ENCODE peak calls at places on chromosome 12, in nine cellular contexts. T is K562, U is prostate gland, C is heart left ventricle, E is transverse colon, B is psoas muscle, W is ovary, X is heart right ventricle, Y is astrocyte. G is an unnamed sample. For H3K4me1, the result is how much of the 10 kb centered on the place peaks cover.

GRCh38 chr12:49702676-49703228 is 4.5 kb downstream of the FMNL3 start:
- DNase-seq in E (no peak), C (no peak), B (no peak), X (no peak), Y (peak), W (no peak), T (no peak), U (no peak), G (no peak)

GRCh38 chr12:121590476-121591143 is 9.8 kb upstream of the KDM2B start:
- DNase-seq in Y (peak), X (peak), T (no peak), W (no peak), C (no peak), U (no peak), E (no peak), B (no peak), G (no peak)

GRCh38 chr12:96198970-96199369 is 4.8 kb downstream of the ELK3 start:
- DNase-seq in C (no peak), U (no peak), W (no peak), X (no peak), Y (peak), T (no peak), B (no peak), E (no peak), G (no peak)

GRCh38 chr12:60522684-60523083 is 926.9 kb downstream of the SLC16A7 start:
- DNase-seq in T (no peak), W (no peak), Y (no peak), X (no peak), U (no peak), E (no peak), B (no peak), C (no peak), G (no peak)

GRCh38 chr12:1534708-1535107 is 59.7 kb downstream of the FBXL14 start:
- DNase-seq in W (no peak), T (no peak), X (no peak), Y (no peak), U (no peak), E (peak), C (no peak), B (no peak), G (no peak)

GRCh38 chr12:118337194-118337838 is 35.4 kb downstream of the TAOK3 start:
- DNase-seq in B (no peak), C (no peak), X (no peak), U (peak), Y (peak), W (no peak), T (no peak), E (no peak), G (no peak)

GRCh38 chr12:116559330-116560080 is at the start of gene MAP1LC3B2:
- DNase-seq in C (peak), X (peak), T (peak), U (peak), Y (peak), B (peak), W (peak), E (peak), G (no peak)

GRCh38 chr12:63917477-63917862 is 73.0 kb downstream of the SRGAP1 start:
- DNase-seq in U (no peak), C (no peak), X (no peak), T (no peak), B (no peak), E (no peak), Y (no peak), W (no peak), G (no peak)

GRCh38 chr12:79690606-79691298 is at the start of gene PAWR:
- DNase-seq in U (peak), X (peak), T (no peak), Y (peak), C (peak), B (peak), W (peak), E (peak), G (peak)

GRCh38 chr12:118635276-118635675 is 258.9 kb downstream of the SUDS3 start:
- DNase-seq in C (no peak), W (no peak), Y (no peak), T (no peak), B (no peak), U (no peak), E (no peak), X (no peak), G (no peak)

GRCh38 chr12:114669501-114670256 is 14.3 kb downstream of the TBX3 start:
- DNase-seq in T (no peak), U (no peak), W (peak), Y (no peak), C (no peak), E (no peak), B (no peak), X (no peak), G (no peak)

GRCh38 chr12:19398376-19399363 is 40.6 kb upstream of the AEBP2 start:
- DNase-seq in T (no peak), C (no peak), Y (no peak), B (no peak), E (no peak), X (no peak), U (no peak), W (no peak), G (no peak)

GRCh38 chr12:532908-533565 is 73.3 kb downstream of the B4GALNT3 start:
- DNase-seq in C (no peak), U (no peak), X (no peak), T (no peak), E (no peak), Y (peak), W (no peak), B (no peak), G (no peak)

GRCh38 chr12:33828326-33828725 is 194.0 kb upstream of the ALG10 start:
- DNase-seq in T (no peak), U (no peak), B (no peak), W (no peak), E (no peak), C (no peak), X (no peak), Y (no peak), G (no peak)

GRCh38 chr12:101647711-101648110 is 49.7 kb upstream of the CHPT1 start:
- DNase-seq in E (no peak), B (no peak), W (no peak), C (no peak), T (no peak), U (no peak), Y (no peak), X (no peak), G (no peak)

GRCh38 chr12:101637936-101638335 is 43.2 kb downstream of the MYBPC1 start:
- DNase-seq in T (no peak), W (no peak), E (no peak), Y (no peak), B (no peak), X (no peak), U (no peak), C (no peak), G (no peak)

GRCh38 chr12:101648195-101648594 is 49.2 kb upstream of the CHPT1 start:
- DNase-seq in W (no peak), B (no peak), E (no peak), C (no peak), U (no peak), X (no peak), T (no peak), Y (no peak), G (no peak)

GRCh38 chr12:101642115-101643067 is 47.6 kb downstream of the MYBPC1 start:
- DNase-seq in Y (no peak), C (no peak), E (peak), X (no peak), W (no peak), T (peak), B (peak), U (peak), G (no peak)
- H3K27ac ChIP-seq in Y (no peak), C (no peak), E (no peak), X (no peak), W (no peak), T (no peak), B (peak), U (no peak), G (no peak)

GRCh38 chr12:124776126-124776513 is 87.5 kb downstream of the SCARB1 start:
- DNase-seq in C (no peak), Y (no peak), T (no peak), X (no peak), U (no peak), W (no peak), E (no peak), B (no peak), G (no peak)

GRCh38 chr12:124774462-124775167 is 89.0 kb downstream of the SCARB1 start:
- DNase-seq in Y (peak), X (no peak), W (peak), B (no peak), E (peak), U (no peak), T (no peak), C (no peak), G (no peak)

GRCh38 chr12:124771462-124772361 is 92.0 kb downstream of the SCARB1 start:
- DNase-seq in U (peak), B (peak), X (peak), E (peak), C (peak), T (peak), Y (peak), W (peak), G (peak)

GRCh38 chr12:124772467-124773170 is 91.0 kb downstream of the SCARB1 start:
- DNase-seq in X (no peak), T (no peak), U (no peak), B (no peak), E (no peak), C (no peak), Y (no peak), W (no peak), G (no peak)

GRCh38 chr12:124774054-124774461 is 89.6 kb downstream of the SCARB1 start:
- DNase-seq in B (no peak), C (no peak), T (no peak), W (no peak), Y (no peak), U (no peak), E (no peak), X (no peak), G (no peak)
- H3K4me1 ChIP-seq in B (under half), C (under half), T (under half), W (under half), Y (under half), U (under half), E (under half), X (under half), G (under half)

GRCh38 chr12:9943244-9943643 is 11.1 kb upstream of the CLEC2A start:
- DNase-seq in B (no peak), U (no peak), Y (no peak), X (no peak), T (no peak), W (no peak), E (no peak), C (no peak), G (no peak)
- H3K27ac ChIP-seq in B (no peak), U (no peak), Y (no peak), X (no peak), T (no peak), W (no peak), E (no peak), C (no peak), G (no peak)

GRCh38 chr12:109533487-109533740 is 39.9 kb downstream of the MMAB start:
- DNase-seq in W (no peak), C (no peak), T (no peak), U (no peak), Y (no peak), X (no peak), B (peak), E (no peak), G (no peak)

GRCh38 chr12:109529618-109530300 is 43.5 kb downstream of the MMAB start:
- DNase-seq in E (no peak), Y (no peak), W (no peak), T (no peak), B (no peak), U (no peak), X (no peak), C (no peak), G (no peak)

GRCh38 chr12:109530301-109530685 is 43.0 kb downstream of the MMAB start:
- DNase-seq in U (no peak), T (no peak), Y (no peak), E (no peak), C (no peak), B (no peak), W (no peak), X (no peak), G (no peak)

GRCh38 chr12:109532721-109533486 is 40.4 kb downstream of the MMAB start:
- DNase-seq in X (no peak), C (no peak), T (no peak), Y (no peak), U (no peak), W (no peak), B (peak), E (no peak), G (no peak)

DNA sequence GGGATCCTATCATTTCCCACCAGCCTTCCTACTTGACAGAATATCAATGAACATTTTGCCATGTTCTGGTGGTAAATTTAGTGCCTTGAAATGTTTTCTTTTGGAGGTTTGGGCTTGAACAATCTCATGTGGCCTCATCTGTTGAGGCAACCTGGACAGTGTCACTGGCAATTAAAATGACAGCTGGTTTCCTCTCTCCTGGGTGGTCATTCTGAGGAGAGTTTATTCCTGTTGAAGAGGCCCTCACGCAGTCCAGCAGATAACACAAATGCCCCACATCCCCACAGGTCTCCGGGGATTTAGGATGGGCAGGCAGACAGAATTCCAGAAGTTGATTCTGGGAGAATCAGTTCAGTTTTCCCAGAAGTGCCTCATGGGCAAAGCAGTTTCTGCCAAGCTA is 41.9 kb downstream of the MMAB start:
- DNase-seq in Y (no peak), W (no peak), C (no peak), B (peak), T (no peak), U (no peak), E (no peak), X (no peak), G (no peak)
- H3K4me1 ChIP-seq in Y (under half), W (under half), C (under half), B (under half), T (under half), U (under half), E (under half), X (under half), G (under half)

DNA sequence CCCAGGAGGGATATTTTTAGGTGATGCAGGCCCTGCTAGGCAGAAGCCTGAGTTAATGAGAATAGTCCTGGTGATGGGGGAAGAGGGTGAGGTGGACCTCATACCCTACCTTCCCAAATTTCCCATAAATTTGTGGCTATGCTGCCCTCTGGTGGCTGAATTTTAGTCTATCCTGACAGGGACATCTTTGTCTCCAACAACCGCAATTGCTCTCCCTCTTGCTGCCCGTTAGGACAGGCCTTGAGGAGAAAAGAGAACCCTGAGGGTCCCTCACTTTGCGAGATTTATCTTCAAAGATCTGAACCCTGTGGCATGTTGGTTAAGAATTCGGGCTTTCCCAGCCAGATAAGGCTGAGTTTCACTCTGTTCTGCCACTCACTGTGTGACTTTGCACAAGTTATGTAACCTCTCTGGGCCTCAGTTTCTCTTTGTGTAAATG is 9.8 kb upstream of the ZNF385A start:
- DNase-seq in Y (peak), C (no peak), B (no peak), X (no peak), T (peak), E (peak), W (no peak), U (peak), G (no peak)
- H3K27ac ChIP-seq in Y (no peak), C (peak), B (no peak), X (no peak), T (peak), E (no peak), W (no peak), U (no peak), G (peak)

DNA sequence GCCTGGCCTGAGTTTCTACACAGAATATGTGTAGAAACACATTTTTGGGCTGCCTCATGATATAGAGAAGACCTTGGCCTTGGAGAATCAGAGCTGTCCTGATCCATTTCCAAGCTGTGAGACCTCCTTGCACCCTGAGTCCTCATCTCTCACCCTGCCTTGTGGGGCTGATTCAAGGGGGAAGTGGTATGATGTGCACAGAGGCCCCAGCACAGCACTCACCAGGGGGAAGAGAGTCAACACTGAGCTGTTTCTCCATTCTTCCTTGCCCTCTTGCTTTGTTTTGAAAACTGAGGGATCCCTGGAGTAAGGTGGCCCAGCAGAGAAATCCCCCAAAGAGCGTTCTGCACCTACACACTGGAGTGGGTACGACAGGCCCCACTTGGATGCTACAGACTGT is 59.1 kb downstream of the PITPNM2 start:
- DNase-seq in Y (no peak), X (no peak), T (no peak), B (no peak), E (no peak), W (no peak), C (no peak), U (no peak), G (no peak)
- H3K4me1 ChIP-seq in Y (under half), X (half or more), T (half or more), B (under half), E (under half), W (under half), C (half or more), U (under half), G (under half)

DNA sequence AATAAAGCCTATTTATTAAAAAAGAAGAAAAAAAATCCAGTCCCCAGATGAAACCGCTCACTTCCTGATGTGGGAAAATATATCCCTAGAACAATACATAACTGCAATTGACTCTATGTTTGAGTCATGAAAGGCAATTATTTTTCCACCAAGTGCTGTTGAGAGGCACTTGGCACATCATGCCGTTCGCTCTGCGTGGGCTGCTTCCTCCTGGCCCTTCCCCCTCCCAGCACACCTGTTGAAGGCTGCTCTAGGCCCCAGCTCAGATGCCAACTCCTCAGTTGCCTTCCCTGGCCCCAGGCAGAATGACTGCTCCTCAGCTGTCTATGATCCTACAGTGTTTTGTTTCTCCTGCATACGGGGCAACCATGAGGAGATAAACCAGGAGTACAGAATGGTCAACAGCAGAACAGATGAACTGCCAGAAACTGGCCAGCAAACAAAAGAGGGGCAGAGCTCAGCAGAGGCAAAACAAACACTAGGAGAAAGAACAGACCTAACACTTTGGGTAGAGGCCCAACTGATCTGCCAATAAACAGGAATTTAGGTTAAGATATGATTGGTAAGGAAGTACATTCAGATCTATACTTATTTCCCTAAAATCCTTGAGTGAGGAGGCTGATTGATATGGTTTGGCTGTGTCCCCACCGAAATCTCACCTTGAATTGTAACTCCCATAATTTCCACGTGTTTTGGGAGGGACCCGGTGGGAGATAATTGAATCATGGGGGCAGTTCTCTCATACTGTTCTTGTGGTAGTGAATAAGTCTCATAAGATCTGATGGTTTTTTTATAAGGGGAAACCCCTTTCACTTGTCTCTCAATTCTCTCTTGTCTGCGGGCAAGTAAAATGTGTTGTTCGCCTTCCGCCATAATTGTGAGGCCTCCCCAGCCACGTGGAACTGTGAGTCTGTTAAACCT is 58.7 kb downstream of the SLC38A1 start:
- DNase-seq in Y (peak), C (peak), T (no peak), B (peak), X (peak), W (no peak), U (peak), E (peak), G (no peak)
- H3K27ac ChIP-seq in Y (no peak), C (peak), T (no peak), B (peak), X (peak), W (no peak), U (peak), E (peak), G (peak)

G was measured in tibial artery.